ENCODE peak calls at places on chromosomes 12 and 14, in eight cellular contexts. F, Y, T, O, L, D, B and G are unnamed samples. For H3K4me1, the result is how much of the 10 kb centered on the place peaks cover.

GRCh38 chr14:89481167-89481566 is 64.1 kb upstream of the FOXN3 start:
- DNase-seq in L (no peak), O (no peak), T (no peak), B (no peak), D (no peak), Y (no peak), F (no peak), G (no peak)

GRCh38 chr12:123062682-123063426 is 82.4 kb downstream of the ARL6IP4 start:
- DNase-seq in B (peak), D (peak), F (no peak), T (peak), L (peak), Y (no peak), O (peak), G (peak)

GRCh38 chr12:46391630-46392029 is 19.1 kb upstream of the SLC38A2 start:
- DNase-seq in O (no peak), Y (no peak), T (no peak), L (peak), F (no peak), D (no peak), B (no peak), G (no peak)

GRCh38 chr14:74573421-74574091 is 38.5 kb downstream of the LTBP2 start:
- DNase-seq in Y (no peak), F (no peak), L (no peak), D (no peak), O (no peak), B (no peak), T (no peak), G (no peak)

GRCh38 chr12:43104524-43104923 is 447.5 kb downstream of the ADAMTS20 start:
- DNase-seq in D (no peak), L (peak), Y (no peak), T (no peak), B (no peak), O (no peak), F (peak), G (no peak)

GRCh38 chr12:27967551-27968054 is 4.9 kb downstream of the PTHLH start:
- DNase-seq in B (no peak), F (no peak), T (no peak), D (no peak), Y (no peak), O (no peak), L (no peak), G (peak)

GRCh38 chr12:54173066-54173726 is 15.6 kb downstream of the SMUG1 start:
- DNase-seq in F (peak), L (peak), B (peak), D (no peak), T (no peak), O (peak), Y (no peak), G (peak)

GRCh38 chr12:9364224-9365176 is 156.3 kb upstream of the PZP start:
- DNase-seq in O (no peak), D (no peak), F (peak), B (peak), L (peak), T (no peak), Y (no peak), G (peak)

GRCh38 chr14:22791302-22791701 is 23.9 kb downstream of the SLC7A7 start:
- DNase-seq in B (no peak), Y (no peak), L (peak), T (no peak), F (no peak), O (peak), D (no peak), G (peak)

GRCh38 chr12:117363263-117363662 is 1.8 kb upstream of the NOS1 start:
- DNase-seq in L (no peak), B (no peak), Y (no peak), T (no peak), F (no peak), O (no peak), D (no peak), G (no peak)

GRCh38 chr12:124698211-124698997 is 131.0 kb upstream of the NCOR2 start:
- DNase-seq in B (no peak), O (no peak), L (peak), T (no peak), D (no peak), Y (no peak), F (no peak), G (peak)

GRCh38 chr12:27554421-27555186 is 30.6 kb downstream of the PPFIBP1 start:
- DNase-seq in B (no peak), Y (no peak), T (no peak), O (peak), L (peak), F (no peak), D (no peak), G (peak)

GRCh38 chr14:68526420-68527105 is 266.3 kb downstream of the ZFP36L1 start:
- DNase-seq in Y (no peak), T (peak), B (no peak), L (no peak), F (no peak), O (no peak), D (peak), G (no peak)

GRCh38 chr14:21039059-21039422 is 3.1 kb upstream of the RNASE7 start:
- DNase-seq in Y (no peak), O (peak), L (peak), T (no peak), D (peak), B (peak), F (no peak), G (peak)

GRCh38 chr14:85401396-85401795 is 128.5 kb upstream of the FLRT2 start:
- DNase-seq in L (no peak), Y (no peak), T (no peak), O (no peak), B (no peak), F (no peak), D (no peak), G (no peak)

GRCh38 chr14:51836417-51836816 is 24.0 kb upstream of the GNG2 start:
- DNase-seq in L (no peak), T (no peak), O (no peak), F (no peak), D (no peak), B (no peak), Y (no peak), G (no peak)

GRCh38 chr14:21868442-21869046 is 194.9 kb upstream of the OR4E1 start:
- DNase-seq in L (peak), T (no peak), D (no peak), B (peak), F (peak), O (peak), Y (peak), G (peak)

GRCh38 chr12:54195736-54196347 is 7.1 kb upstream of the SMUG1 start:
- DNase-seq in L (peak), T (no peak), F (no peak), B (no peak), D (no peak), Y (no peak), O (peak), G (peak)

GRCh38 chr14:61426048-61426447 is 104.7 kb downstream of the PRKCH start:
- DNase-seq in T (no peak), L (no peak), B (no peak), F (no peak), D (peak), Y (no peak), O (no peak), G (no peak)

GRCh38 chr12:131096681-131097181 is 143.0 kb downstream of the ADGRD1 start:
- DNase-seq in D (no peak), F (no peak), O (no peak), B (no peak), Y (no peak), T (no peak), L (no peak), G (no peak)

GRCh38 chr12:129893691-129894090 is 10.1 kb downstream of the TMEM132D start:
- DNase-seq in F (no peak), L (no peak), B (no peak), O (no peak), D (no peak), T (no peak), Y (no peak), G (no peak)

GRCh38 chr14:93186461-93186860 is 1.3 kb downstream of the LYSET start:
- DNase-seq in F (no peak), Y (no peak), B (no peak), D (no peak), L (no peak), T (no peak), O (no peak), G (no peak)

GRCh38 chr14:54699087-54699530 is 132.2 kb downstream of the SAMD4A start:
- DNase-seq in F (no peak), Y (no peak), D (no peak), O (peak), T (no peak), B (no peak), L (no peak), G (no peak)

GRCh38 chr12:54463034-54463433 is 10.4 kb downstream of the GTSF1 start:
- DNase-seq in D (no peak), T (no peak), Y (no peak), B (no peak), F (no peak), O (no peak), L (peak), G (no peak)

DNA sequence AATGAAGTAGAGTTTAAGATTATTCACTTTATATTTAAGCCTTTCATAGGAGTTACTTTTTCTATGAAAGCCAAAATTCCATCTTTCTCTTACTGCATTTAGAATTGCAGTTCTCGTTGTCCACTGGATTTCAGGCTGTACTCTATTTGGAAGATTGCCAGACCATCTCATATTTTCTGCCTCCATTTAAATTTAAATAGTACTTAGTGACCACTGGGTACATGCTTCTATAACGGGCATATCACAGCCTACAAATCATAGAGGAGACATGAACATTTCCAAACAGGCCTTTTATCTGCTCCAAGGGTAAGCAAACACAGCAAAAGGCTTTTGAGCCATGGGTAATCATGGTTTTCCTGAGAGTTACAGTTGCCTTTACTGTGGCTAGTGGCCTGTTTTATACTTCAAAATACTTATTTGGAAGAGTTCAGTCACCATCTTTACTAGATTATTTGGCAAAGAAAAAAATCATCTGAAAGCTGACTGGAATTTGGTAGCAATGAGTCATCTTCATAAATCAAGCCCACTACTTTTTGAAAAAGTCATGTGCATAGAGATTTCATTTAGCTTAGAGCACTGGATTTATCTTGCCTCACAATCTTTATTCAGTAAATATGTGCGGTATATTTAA is 15.7 kb downstream of the ANO6 start:
- DNase-seq in O (no peak), F (no peak), Y (no peak), D (no peak), T (no peak), L (peak), B (no peak), G (no peak)
- H3K4me1 ChIP-seq in O (under half), F (under half), Y (under half), D (under half), T (under half), L (half or more), B (under half), G (under half)

GRCh38 chr14:24392327-24393098 is 6.3 kb upstream of the NYNRIN start:
- DNase-seq in B (peak), L (peak), O (peak), T (no peak), D (no peak), F (no peak), Y (no peak), G (no peak)

GRCh38 chr14:24389266-24389855 is 9.4 kb upstream of the NYNRIN start:
- DNase-seq in B (no peak), D (no peak), O (peak), Y (no peak), T (no peak), F (no peak), L (peak), G (peak)

GRCh38 chr14:24388474-24389179 is 10.2 kb upstream of the NYNRIN start:
- DNase-seq in Y (no peak), F (no peak), D (no peak), O (no peak), T (no peak), B (no peak), L (peak), G (peak)

GRCh38 chr14:24394275-24394674 is 4.5 kb upstream of the NYNRIN start:
- DNase-seq in O (no peak), Y (no peak), D (no peak), T (no peak), F (no peak), B (no peak), L (no peak), G (no peak)

GRCh38 chr14:24390696-24391468 is 7.9 kb upstream of the NYNRIN start:
- DNase-seq in F (no peak), T (no peak), D (no peak), L (no peak), O (no peak), Y (no peak), B (no peak), G (no peak)
- H3K27ac ChIP-seq in F (no peak), T (no peak), D (no peak), L (no peak), O (peak), Y (no peak), B (no peak), G (no peak)

DNA sequence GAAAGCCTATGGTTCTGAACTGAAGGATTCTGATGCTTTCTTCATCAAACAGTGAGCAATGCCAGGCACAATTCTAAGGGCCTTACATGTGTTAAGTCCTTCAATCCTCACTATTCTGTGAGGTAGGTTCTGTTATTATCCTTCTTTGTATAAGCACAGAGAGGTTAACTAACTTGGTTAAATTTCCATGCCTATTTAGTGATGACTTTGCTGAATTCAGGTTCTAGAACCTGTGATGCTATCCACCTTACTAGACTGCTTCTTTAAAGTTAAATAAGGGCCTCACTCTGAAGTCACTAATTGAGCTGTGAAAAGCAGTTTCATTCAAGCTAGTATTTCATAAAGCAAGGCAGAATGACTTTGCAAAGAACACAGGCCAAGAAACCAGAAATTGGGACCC is 138.9 kb upstream of the PARP11 start:
- DNase-seq in L (no peak), D (no peak), Y (no peak), T (no peak), F (no peak), O (no peak), B (no peak), G (no peak)
- H3K4me1 ChIP-seq in L (under half), D (half or more), Y (under half), T (under half), F (under half), O (half or more), B (under half), G (under half)

GRCh38 chr12:116242740-116243139 is 34.8 kb downstream of the MED13L start:
- DNase-seq in F (no peak), D (no peak), Y (no peak), T (no peak), L (no peak), B (no peak), O (no peak), G (no peak)

GRCh38 chr12:116244474-116245090 is 32.9 kb downstream of the MED13L start:
- DNase-seq in T (no peak), L (no peak), Y (no peak), D (no peak), F (peak), B (no peak), O (no peak), G (no peak)

GRCh38 chr12:116245189-116245588 is 32.3 kb downstream of the MED13L start:
- DNase-seq in F (no peak), T (no peak), L (no peak), O (no peak), B (no peak), D (no peak), Y (no peak), G (no peak)

GRCh38 chr12:116246490-116247179 is 30.9 kb downstream of the MED13L start:
- DNase-seq in B (no peak), F (no peak), D (no peak), L (no peak), T (no peak), Y (no peak), O (no peak), G (no peak)

GRCh38 chr12:116244001-116244400 is 33.5 kb downstream of the MED13L start:
- DNase-seq in D (no peak), B (peak), T (no peak), O (peak), Y (no peak), F (no peak), L (peak), G (peak)
- H3K27ac ChIP-seq in D (peak), B (no peak), T (no peak), O (peak), Y (no peak), F (peak), L (peak), G (no peak)